ENCODE peak calls at places on chromosomes 5 and 9, in eight cellular contexts. S, W, Q, C, M, R, V and G are unnamed samples.

GRCh38 chr5:79436821-79437220 is 77.1 kb downstream of the HOMER1 start:
- DNase-seq in W (no peak), C (no peak), V (no peak), R (no peak), M (no peak), Q (peak; percentile 51), S (no peak), G (no peak)

GRCh38 chr9:33820231-33820745 is 3.3 kb downstream of the UBE2R2 start:
- DNase-seq in Q (no peak), V (no peak), C (no peak), W (no peak), S (no peak), R (no peak), M (no peak), G (no peak)

GRCh38 chr9:122125891-122126331 is 32.8 kb upstream of the TTLL11 start:
- DNase-seq in M (no peak), W (no peak), C (no peak), V (no peak), S (no peak), R (peak; percentile 40), Q (peak; percentile 20), G (no peak)

GRCh38 chr9:92422611-92423010 is 1.7 kb downstream of the OMD start:
- DNase-seq in W (no peak), Q (no peak), S (no peak), V (no peak), C (no peak), R (no peak), M (no peak), G (no peak)

GRCh38 chr5:163609910-163610309 is 104.5 kb downstream of the MAT2B start:
- DNase-seq in R (no peak), C (no peak), M (no peak), S (no peak), Q (no peak), V (no peak), W (no peak), G (no peak)

GRCh38 chr9:73284386-73284785 is 132.7 kb downstream of the ANXA1 start:
- DNase-seq in V (no peak), M (no peak), W (no peak), C (no peak), S (no peak), Q (no peak), R (no peak), G (no peak)

GRCh38 chr9:78989031-78989658 is 582.6 kb upstream of the TLE4 start:
- DNase-seq in M (no peak), W (no peak), C (no peak), V (no peak), S (no peak), R (no peak), Q (peak; percentile 25), G (no peak)

GRCh38 chr5:152349683-152350526 is 55.2 kb downstream of the NMUR2 start:
- DNase-seq in W (no peak), C (no peak), M (no peak), V (peak; percentile 2), S (peak; percentile 12), R (peak; percentile 70), Q (peak; percentile 12), G (peak; percentile 6)

GRCh38 chr9:127783111-127783621 is 2.7 kb upstream of the CDK9 start:
- DNase-seq in S (peak; percentile 61), V (no peak), M (no peak), R (no peak), W (peak; percentile 88), Q (no peak), C (peak; percentile 73), G (no peak)

GRCh38 chr5:42889311-42889933 is 77.7 kb upstream of the SELENOP start:
- DNase-seq in C (peak; percentile 58), S (peak; percentile 55), Q (peak; percentile 46), W (peak; percentile 64), M (no peak), V (peak; percentile 32), R (peak; percentile 88), G (peak; percentile 63)

GRCh38 chr5:42349163-42349562 is 74.1 kb upstream of the GHR start:
- DNase-seq in Q (no peak), V (no peak), M (no peak), S (no peak), W (no peak), C (no peak), R (no peak), G (no peak)

GRCh38 chr9:32571969-32572899 is 725 bp downstream of the NDUFB6 start:
- DNase-seq in S (peak; percentile 70), C (peak; percentile 69), R (peak; percentile 84), V (peak; percentile 22), M (peak; percentile 65), Q (peak; percentile 76), W (peak; percentile 79), G (no peak)

GRCh38 chr5:130978475-130978874 is 186.6 kb downstream of the HINT1 start:
- DNase-seq in Q (peak; percentile 39), C (no peak), R (peak; percentile 63), W (no peak), V (no peak), M (no peak), S (no peak), G (no peak)

GRCh38 chr5:14522721-14523120 is 58.9 kb upstream of the OTULINL start:
- DNase-seq in V (no peak), M (no peak), C (no peak), Q (no peak), R (no peak), S (no peak), W (no peak), G (no peak)

GRCh38 chr9:8365466-8366160 is 566.0 kb upstream of the DMAC1 start:
- DNase-seq in C (no peak), W (no peak), V (no peak), M (no peak), S (no peak), R (no peak), Q (peak; percentile 44), G (no peak)

GRCh38 chr5:155460501-155460931 is 447.0 kb downstream of the KIF4B start:
- DNase-seq in W (no peak), S (no peak), M (no peak), C (no peak), Q (no peak), V (no peak), R (no peak), G (no peak)

GRCh38 chr5:90747175-90747574 is 188.6 kb downstream of the ADGRV1 start:
- DNase-seq in M (no peak), V (no peak), S (no peak), C (no peak), R (no peak), Q (peak; percentile 68), W (no peak), G (no peak)

GRCh38 chr5:118578093-118578492 is 410.3 kb downstream of the DTWD2 start:
- DNase-seq in C (no peak), Q (no peak), S (no peak), R (no peak), W (no peak), V (no peak), M (no peak), G (no peak)

GRCh38 chr5:127723571-127723970 is 20.4 kb downstream of the CCDC192 start:
- DNase-seq in V (no peak), W (no peak), C (no peak), M (no peak), Q (peak; percentile 19), R (peak; percentile 80), S (no peak), G (no peak)

GRCh38 chr9:93501406-93501805 is 48.0 kb upstream of the FAM120AOS start:
- DNase-seq in S (no peak), W (no peak), M (no peak), Q (peak; percentile 9), R (no peak), V (no peak), C (no peak), G (no peak)

GRCh38 chr5:44446399-44446798 is 57.2 kb upstream of the FGF10 start:
- DNase-seq in R (no peak), C (no peak), M (no peak), W (no peak), V (no peak), S (no peak), Q (no peak), G (no peak)

GRCh38 chr9:70420267-70421019 is 6.0 kb upstream of the KLF9 start:
- DNase-seq in M (no peak), W (peak; percentile 81), S (no peak), Q (peak; percentile 79), V (peak; percentile 82), C (no peak), R (peak; percentile 90), G (peak; percentile 91)